ENCODE peak calls at places on chromosome 5, in four cellular contexts. V, Y, L and D are unnamed samples. For H3K4me1, the result is how much of the 10 kb centered on the place peaks cover.

GRCh38 chr5:164277720-164278119 is 772.3 kb downstream of the MAT2B start:
- DNase-seq in V (peak), L (peak), Y (no peak), D (no peak)

GRCh38 chr5:56802235-56802634 is 13.1 kb upstream of the MAP3K1 start:
- DNase-seq in V (no peak), L (no peak), Y (no peak), D (no peak)

GRCh38 chr5:30385754-30386153 is 807.7 kb upstream of the CDH6 start:
- DNase-seq in Y (no peak), V (no peak), L (no peak), D (no peak)

GRCh38 chr5:173835662-173836061 is 52.5 kb upstream of the CPEB4 start:
- DNase-seq in Y (no peak), L (no peak), V (no peak), D (no peak)

GRCh38 chr5:3351581-3352442 is 243.8 kb upstream of the IRX1 start:
- DNase-seq in V (no peak), Y (no peak), L (no peak), D (no peak)

GRCh38 chr5:35857004-35857345 is 284 bp downstream of the IL7R start:
- DNase-seq in Y (no peak), V (peak), L (peak), D (no peak)

GRCh38 chr5:159098285-159099048 is 1.2 kb downstream of the EBF1 start:
- DNase-seq in Y (no peak), V (no peak), L (no peak), D (no peak)

GRCh38 chr5:74080157-74080556 is 454.2 kb downstream of the ARHGEF28 start:
- DNase-seq in V (no peak), Y (no peak), L (no peak), D (no peak)

GRCh38 chr5:54087436-54087835 is 222.9 kb downstream of the ARL15 start:
- DNase-seq in L (peak), V (peak), Y (no peak), D (no peak)

GRCh38 chr5:125412561-125413535 is 666.4 kb upstream of the ZNF608 start:
- DNase-seq in L (peak), V (peak), Y (peak), D (peak)

GRCh38 chr5:10579537-10580521 is 16.0 kb downstream of the ANKRD33B start:
- DNase-seq in Y (no peak), V (no peak), L (no peak), D (no peak)

GRCh38 chr5:119036101-119036762 is 34.7 kb upstream of the DMXL1 start:
- DNase-seq in Y (no peak), V (peak), L (peak), D (no peak)

GRCh38 chr5:5633579-5633978 is 211.1 kb downstream of the ICE1 start:
- DNase-seq in L (no peak), Y (no peak), V (no peak), D (no peak)

GRCh38 chr5:6714221-6715041 is 1.2 kb downstream of the TENT4A start:
- DNase-seq in Y (no peak), V (peak), L (no peak), D (peak)

GRCh38 chr5:1702318-1702717 is 97.3 kb downstream of the MRPL36 start:
- DNase-seq in Y (peak), L (no peak), V (no peak), D (no peak)

GRCh38 chr5:143352691-143353090 is 50.8 kb downstream of the NR3C1 start:
- DNase-seq in V (no peak), Y (no peak), L (no peak), D (no peak)

GRCh38 chr5:109649371-109649770 is 40.4 kb upstream of the MAN2A1 start:
- DNase-seq in V (no peak), Y (no peak), L (no peak), D (no peak)

GRCh38 chr5:170469414-170469813 is 34.4 kb upstream of the KCNIP1 start:
- DNase-seq in V (no peak), Y (no peak), L (no peak), D (no peak)

GRCh38 chr5:114449836-114450515 is 88.1 kb downstream of the KCNN2 start:
- DNase-seq in Y (peak), L (peak), V (peak), D (peak)

GRCh38 chr5:21642321-21642720 is 1210.8 kb downstream of the CDH12 start:
- DNase-seq in V (no peak), L (no peak), Y (no peak), D (no peak)

GRCh38 chr5:178229861-178230260 is 2.7 kb downstream of the PHYKPL start:
- DNase-seq in V (no peak), Y (no peak), L (no peak), D (no peak)

GRCh38 chr5:1760656-1761452 is 38.8 kb downstream of the MRPL36 start:
- DNase-seq in V (no peak), Y (no peak), L (no peak), D (no peak)

GRCh38 chr5:150036513-150036912 is 36.0 kb downstream of the HMGXB3 start:
- DNase-seq in V (peak), Y (no peak), L (peak), D (no peak)

GRCh38 chr5:72110401-72111013 is 3.2 kb downstream of the MAP1B start:
- DNase-seq in L (no peak), V (no peak), Y (no peak), D (no peak)

GRCh38 chr5:127572930-127573329 is 55.5 kb downstream of the PRRC1 start:
- DNase-seq in Y (no peak), L (no peak), V (peak), D (no peak)

GRCh38 chr5:141494761-141495455 is 6.0 kb downstream of the PCDHGC5 start:
- DNase-seq in L (peak), V (no peak), Y (no peak), D (no peak)

GRCh38 chr5:35863159-35863558 is 6.5 kb downstream of the IL7R start:
- DNase-seq in Y (no peak), V (peak), L (no peak), D (no peak)

GRCh38 chr5:13553896-13554295 is 390.6 kb downstream of the DNAH5 start:
- DNase-seq in Y (no peak), L (no peak), V (peak), D (no peak)

GRCh38 chr5:143733635-143734341 is 78.2 kb upstream of the HMHB1 start:
- DNase-seq in V (no peak), L (peak), Y (no peak), D (no peak)

GRCh38 chr5:67038817-67039603 is 157.6 kb downstream of the CD180 start:
- DNase-seq in V (peak), L (peak), Y (no peak), D (no peak)

DNA sequence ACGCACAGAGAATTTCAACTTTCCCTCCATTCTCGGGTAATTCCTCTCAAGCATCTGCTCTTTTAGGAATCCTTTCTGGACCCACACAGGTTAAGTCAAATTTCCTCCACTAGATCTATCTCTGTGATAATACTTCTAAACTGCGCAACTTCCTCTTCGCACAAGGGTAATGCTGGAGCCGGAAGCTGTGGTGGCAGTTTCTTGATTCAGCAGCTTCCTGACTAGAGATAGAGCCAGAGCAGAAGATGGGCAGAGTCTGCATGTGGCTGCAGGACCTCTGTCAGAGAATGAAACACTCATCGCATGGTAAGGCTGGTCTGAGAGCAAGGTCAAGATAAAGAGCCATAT is 11.1 kb upstream of the CDC42SE2 start:
- DNase-seq in V (no peak), Y (no peak), L (no peak), D (peak)
- TF ChIP-seq CTCF in V (no peak), Y (no peak), L (no peak), D (no peak)

GRCh38 chr5:180798193-180798592 is 4.4 kb downstream of the MGAT1 start:
- DNase-seq in Y (no peak), L (no peak), V (no peak), D (no peak)

GRCh38 chr5:180799902-180800801 is 2.5 kb downstream of the MGAT1 start:
- DNase-seq in L (peak), V (peak), Y (no peak), D (no peak)

GRCh38 chr5:180801596-180802324 is 846 bp downstream of the MGAT1 start:
- DNase-seq in Y (no peak), V (no peak), L (no peak), D (no peak)

GRCh38 chr5:180797256-180798192 is 5.1 kb downstream of the MGAT1 start:
- DNase-seq in Y (no peak), V (no peak), L (no peak), D (no peak)

DNA sequence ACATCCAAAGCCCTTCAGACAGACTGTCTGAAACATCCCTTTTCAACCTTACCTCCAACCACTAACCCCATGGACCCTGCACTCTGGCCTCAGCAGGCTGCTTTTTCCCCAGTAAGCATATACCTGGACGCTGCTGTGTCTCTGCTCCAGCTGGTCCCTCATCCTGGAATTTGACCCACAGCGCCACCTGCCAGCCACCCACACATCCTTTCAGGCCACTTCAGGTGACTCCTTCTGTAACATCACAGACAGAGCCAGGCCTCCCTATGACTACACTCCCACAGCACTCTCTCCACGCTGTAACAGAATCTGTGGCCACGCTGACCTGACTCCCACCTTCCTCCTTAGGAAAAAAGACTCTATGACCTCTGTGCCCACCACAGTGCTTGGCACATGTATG is 3.4 kb downstream of the MGAT1 start:
- DNase-seq in Y (peak), L (no peak), V (peak), D (no peak)
- H3K4me1 ChIP-seq in Y (half or more), L (under half), V (under half), D (half or more)

DNA sequence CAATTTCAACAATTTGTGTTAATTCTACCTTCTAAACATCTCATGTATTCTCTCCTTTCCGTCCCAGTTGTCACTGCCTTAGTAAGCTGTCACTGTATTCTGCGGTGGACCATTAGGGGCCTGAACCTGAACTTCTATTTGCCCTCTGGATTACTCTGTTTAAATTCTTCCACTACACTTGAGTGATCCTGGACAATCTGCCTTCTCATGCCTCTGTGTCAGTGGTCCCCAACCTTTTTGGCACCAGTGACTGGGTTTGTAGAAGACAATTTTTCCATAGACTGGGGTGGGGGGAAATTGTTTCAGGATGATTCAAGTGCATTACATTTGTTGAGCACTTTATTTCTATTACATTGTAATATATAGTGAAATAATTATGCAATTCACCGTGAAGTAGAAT is 1157.6 kb upstream of the SEMA6A start:
- DNase-seq in L (no peak), V (no peak), Y (no peak), D (no peak)
- H3K4me3 ChIP-seq in L (no peak), V (no peak), Y (no peak), D (no peak)

GRCh38 chr5:148827723-148828122 is 1.3 kb downstream of the ADRB2 start:
- DNase-seq in Y (no peak), V (peak), L (no peak), D (no peak)

GRCh38 chr5:148829734-148830133 is 3.3 kb downstream of the ADRB2 start:
- DNase-seq in Y (no peak), L (no peak), V (peak), D (no peak)

GRCh38 chr5:148829248-148829594 is 2.8 kb downstream of the ADRB2 start:
- DNase-seq in L (no peak), V (no peak), Y (no peak), D (no peak)

GRCh38 chr5:148830220-148830619 is 3.8 kb downstream of the ADRB2 start:
- DNase-seq in Y (no peak), V (peak), L (no peak), D (no peak)

GRCh38 chr5:148828461-148829247 is 2.2 kb downstream of the ADRB2 start:
- DNase-seq in L (no peak), Y (no peak), V (peak), D (no peak)
- TF ChIP-seq CTCF in L (no peak), Y (no peak), V (peak), D (peak)

GRCh38 chr5:169091396-169091980 is 209.5 kb downstream of the SLIT3 start:
- DNase-seq in Y (no peak), L (no peak), V (no peak), D (no peak)

GRCh38 chr5:169089343-169089742 is 211.6 kb downstream of the SLIT3 start:
- DNase-seq in Y (no peak), L (no peak), V (no peak), D (no peak)

GRCh38 chr5:169085656-169086055 is 215.3 kb downstream of the SLIT3 start:
- DNase-seq in V (no peak), L (no peak), Y (no peak), D (no peak)

GRCh38 chr5:169084775-169085566 is 216.0 kb downstream of the SLIT3 start:
- DNase-seq in Y (no peak), V (no peak), L (no peak), D (no peak)

DNA sequence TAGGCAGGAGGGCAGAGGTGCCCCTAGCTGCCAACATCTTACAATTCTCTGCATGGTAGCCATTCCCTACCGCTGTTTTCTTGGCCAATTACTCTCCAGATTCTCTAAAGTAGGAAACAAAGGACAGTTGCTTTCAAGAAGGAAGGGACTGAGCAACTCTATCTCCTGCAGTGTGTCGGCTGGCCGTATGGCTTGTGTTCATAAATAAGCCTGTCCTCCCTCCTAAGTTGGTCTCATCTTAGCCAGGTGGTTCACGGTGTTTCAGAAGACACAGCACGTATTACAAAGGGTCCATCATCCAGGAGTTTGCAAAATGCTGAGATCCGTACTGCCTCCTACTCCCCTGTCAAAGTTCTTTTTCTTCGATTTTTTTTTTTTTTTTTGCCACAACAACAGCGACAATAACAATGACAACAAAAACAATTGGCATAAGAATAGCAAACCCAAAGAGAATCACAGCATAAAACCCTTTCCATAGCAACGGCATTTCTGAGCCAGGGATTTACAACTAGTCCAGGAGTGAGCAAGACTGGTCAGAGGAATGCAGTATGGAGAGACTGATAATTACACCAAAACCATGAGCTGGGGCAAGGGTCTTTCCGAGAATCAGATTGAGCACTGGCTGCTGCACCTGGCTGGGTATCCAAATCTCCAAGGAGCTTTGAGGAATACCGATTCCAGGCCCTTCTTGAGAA is 212.8 kb downstream of the SLIT3 start:
- DNase-seq in V (no peak), L (no peak), Y (no peak), D (no peak)
- H3K4me1 ChIP-seq in V (under half), L (under half), Y (under half), D (under half)

GRCh38 chr5:147986134-147986757 is 77.5 kb upstream of the SPINK5 start:
- DNase-seq in V (no peak), Y (no peak), L (no peak), D (no peak)
- H3K4me3 ChIP-seq in V (no peak), Y (no peak), L (no peak), D (no peak)

GRCh38 chr5:60844429-60844890 is 391 bp upstream of the ELOVL7 start:
- DNase-seq in V (no peak), L (peak), Y (no peak), D (no peak)
- TF ChIP-seq CTCF in V (no peak), L (no peak), Y (no peak), D (no peak)

GRCh38 chr5:157920828-157921170 is 61.9 kb upstream of the CLINT1 start:
- DNase-seq in L (no peak), Y (no peak), V (no peak), D (no peak)

GRCh38 chr5:157914389-157914788 is 55.4 kb upstream of the CLINT1 start:
- DNase-seq in L (no peak), V (no peak), Y (no peak), D (no peak)

GRCh38 chr5:157918811-157919742 is 60.1 kb upstream of the CLINT1 start:
- DNase-seq in Y (no peak), V (no peak), L (no peak), D (peak)

GRCh38 chr5:157915638-157916037 is 56.7 kb upstream of the CLINT1 start:
- DNase-seq in Y (peak), L (peak), V (peak), D (peak)

GRCh38 chr5:157917909-157918809 is 59.2 kb upstream of the CLINT1 start:
- DNase-seq in L (peak), V (peak), Y (peak), D (peak)
- H3K4me1 ChIP-seq in L (under half), V (under half), Y (half or more), D (under half)

DNA sequence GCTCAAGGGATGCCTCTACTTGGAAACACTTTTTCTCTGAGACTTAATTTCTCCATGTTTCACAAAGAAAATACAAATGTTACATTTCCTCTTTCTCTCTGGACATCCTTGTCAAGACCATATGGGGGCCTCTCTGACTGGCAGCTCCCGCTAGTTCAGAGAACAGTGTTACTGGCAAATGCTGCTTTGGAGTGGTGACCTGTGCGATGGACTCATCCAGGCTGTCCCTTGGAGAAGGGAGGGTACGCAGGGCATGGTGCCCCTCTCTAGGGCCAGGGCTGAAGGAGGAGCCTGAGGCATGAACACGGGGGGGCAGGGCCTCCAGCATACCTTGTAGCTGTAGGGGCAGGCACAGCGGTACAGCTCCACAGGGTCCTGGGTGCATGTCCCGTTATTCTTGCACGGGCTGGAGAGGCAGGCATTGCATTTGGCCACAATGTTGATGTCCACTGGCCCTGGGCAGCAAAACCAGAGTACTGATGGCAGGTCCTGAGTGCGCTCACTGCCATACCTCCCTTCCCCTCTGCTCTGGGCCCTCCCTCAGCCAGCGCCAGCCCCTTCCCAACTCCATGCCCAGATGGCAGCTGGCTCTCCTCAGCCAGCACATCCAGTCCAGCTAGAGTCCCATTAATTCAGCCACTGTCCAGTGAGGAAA is 128.6 kb upstream of the PANK3 start:
- DNase-seq in Y (no peak), V (no peak), L (no peak), D (no peak)
- H3K4me3 ChIP-seq in Y (no peak), V (no peak), L (no peak), D (no peak)

GRCh38 chr5:131814990-131815389 is 18.2 kb upstream of the FNIP1 start:
- DNase-seq in L (peak), Y (no peak), V (peak), D (no peak)

GRCh38 chr5:131812371-131813160 is 15.7 kb upstream of the FNIP1 start:
- DNase-seq in L (no peak), Y (no peak), V (no peak), D (no peak)

GRCh38 chr5:131810510-131811249 is 13.9 kb upstream of the FNIP1 start:
- DNase-seq in V (peak), Y (no peak), L (no peak), D (no peak)
- TF ChIP-seq CTCF in V (peak), Y (no peak), L (no peak), D (no peak)